ENCODE peak calls at places on chromosomes 4 and X, in eight cellular contexts. M is esophagus muscularis mucosa, T is psoas muscle, C is K562, B is stomach, Y is tibial artery, P is IMR-90, Z is testis. G is an unnamed sample. For H3K9me3 and H3K36me3, the result is how much of the 10 kb centered on the place peaks cover.

GRCh38 chr4:84965558-84966381 is 720 bp downstream of the WDFY3 start:
- DNase-seq in P (peak), T (peak), B (peak), Z (peak), C (peak), M (no peak), Y (peak), G (peak)

GRCh38 chr4:111512081-111512774 is 633.0 kb upstream of the FAM241A start:
- DNase-seq in C (no peak), T (no peak), P (peak), M (no peak), Y (no peak), B (no peak), Z (no peak), G (no peak)

GRCh38 chr4:98969813-98970212 is 25.7 kb upstream of the METAP1 start:
- DNase-seq in T (no peak), B (no peak), Y (no peak), M (no peak), C (no peak), P (no peak), Z (no peak), G (no peak)

GRCh38 chr4:23931489-23931830 is 41.6 kb upstream of the PPARGC1A start:
- DNase-seq in Z (no peak), M (no peak), C (no peak), P (no peak), B (no peak), Y (no peak), T (no peak), G (peak)

GRCh38 chrX:141220342-141221008 is 21.8 kb downstream of the SPANXC start:
- DNase-seq in B (no peak), T (no peak), C (no peak), Z (no peak), Y (no peak), P (peak), M (no peak), G (no peak)

GRCh38 chr4:146192060-146192459 is 16.5 kb downstream of the LSM6 start:
- DNase-seq in B (no peak), P (no peak), M (no peak), Z (peak), Y (no peak), C (no peak), T (no peak), G (no peak)

GRCh38 chr4:112704991-112705845 is 68.3 kb downstream of the LARP7 start:
- DNase-seq in Y (peak), B (peak), M (peak), T (peak), Z (peak), P (peak), C (no peak), G (peak)

GRCh38 chr4:61374612-61374920 is 174.4 kb downstream of the ADGRL3 start:
- DNase-seq in T (no peak), Y (no peak), P (peak), M (no peak), Z (no peak), C (no peak), B (no peak), G (no peak)

GRCh38 chr4:71229477-71230257 is 109.2 kb upstream of the SLC4A4 start:
- DNase-seq in Z (peak), P (peak), Y (peak), T (no peak), M (no peak), B (peak), C (peak), G (no peak)

GRCh38 chrX:2967998-2968909 is 38.1 kb upstream of the ARSH start:
- DNase-seq in M (no peak), T (no peak), P (peak), C (no peak), Z (peak), Y (no peak), B (no peak), G (no peak)

GRCh38 chrX:100768679-100769338 is 36.9 kb upstream of the SYTL4 start:
- DNase-seq in P (peak), Z (peak), Y (peak), M (peak), B (peak), T (peak), C (peak), G (peak)

GRCh38 chr4:158428242-158428641 is 93.4 kb upstream of the RXFP1 start:
- DNase-seq in Z (no peak), M (no peak), P (peak), T (no peak), Y (no peak), C (no peak), B (no peak), G (no peak)

GRCh38 chrX:107541244-107541643 is 87.1 kb upstream of the PRPS1 start:
- DNase-seq in Y (no peak), B (no peak), Z (no peak), P (peak), T (no peak), C (no peak), M (no peak), G (no peak)

GRCh38 chr4:177041356-177041755 is 248.6 kb upstream of the VEGFC start:
- DNase-seq in Z (no peak), C (no peak), M (no peak), B (no peak), P (no peak), Y (no peak), T (no peak), G (no peak)

GRCh38 chr4:7423391-7423790 is 11.3 kb downstream of the PSAPL1 start:
- DNase-seq in M (no peak), Z (no peak), Y (no peak), T (no peak), C (no peak), P (no peak), B (peak), G (no peak)

GRCh38 chr4:27011401-27011800 is 150.8 kb downstream of the STIM2 start:
- DNase-seq in T (no peak), B (no peak), Y (no peak), M (no peak), P (no peak), C (no peak), Z (no peak), G (no peak)

GRCh38 chrX:30620125-30620524 is 33.1 kb upstream of the GK start:
- DNase-seq in C (no peak), B (no peak), T (no peak), P (peak), M (no peak), Z (no peak), Y (peak), G (no peak)

DNA sequence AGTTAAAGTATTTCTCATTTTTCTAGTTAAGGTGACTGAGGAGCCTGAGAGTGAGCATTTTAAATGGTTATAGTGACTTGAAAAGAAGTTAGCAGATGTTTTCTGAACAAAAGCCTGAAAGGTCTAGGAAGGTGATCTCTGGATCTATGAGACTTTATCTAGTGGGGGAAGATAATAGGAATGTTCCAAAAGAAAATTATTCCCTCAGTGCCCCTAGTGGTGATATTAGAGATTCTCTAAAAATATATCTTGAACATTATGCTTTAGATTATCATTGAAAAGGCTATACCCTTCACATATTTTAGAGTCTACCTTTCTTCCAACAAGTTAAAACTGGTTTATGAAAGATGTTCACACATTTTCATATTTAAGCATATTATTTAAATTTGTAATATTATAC is 69.0 kb upstream of the SPANXN1 start:
- DNase-seq in Z (no peak), P (no peak), M (no peak), C (no peak), Y (no peak), T (no peak), B (no peak), G (no peak)
- H3K9me3 ChIP-seq in Z (under half), P (under half), M (under half), C (under half), Y (under half), T (under half), B (under half), G (under half)

GRCh38 chrX:42684062-42684461 is 93.9 kb downstream of the PPP1R2C start:
- DNase-seq in Z (no peak), B (no peak), M (no peak), P (no peak), C (no peak), Y (no peak), T (no peak), G (no peak)

GRCh38 chrX:42686296-42686695 is 91.7 kb downstream of the PPP1R2C start:
- DNase-seq in C (no peak), Y (no peak), Z (no peak), P (no peak), T (no peak), M (no peak), B (no peak), G (no peak)

GRCh38 chrX:42678133-42678532 is 99.8 kb downstream of the PPP1R2C start:
- DNase-seq in B (peak), C (no peak), Y (no peak), Z (peak), T (no peak), P (no peak), M (no peak), G (no peak)

GRCh38 chrX:42680651-42681050 is 97.3 kb downstream of the PPP1R2C start:
- DNase-seq in C (no peak), Z (peak), B (no peak), Y (peak), T (no peak), P (no peak), M (no peak), G (no peak)
- TF ChIP-seq CTCF in C (no peak), Z (no peak), B (no peak), Y (no peak), T (no peak), P (no peak), M (no peak), G (no peak)

DNA sequence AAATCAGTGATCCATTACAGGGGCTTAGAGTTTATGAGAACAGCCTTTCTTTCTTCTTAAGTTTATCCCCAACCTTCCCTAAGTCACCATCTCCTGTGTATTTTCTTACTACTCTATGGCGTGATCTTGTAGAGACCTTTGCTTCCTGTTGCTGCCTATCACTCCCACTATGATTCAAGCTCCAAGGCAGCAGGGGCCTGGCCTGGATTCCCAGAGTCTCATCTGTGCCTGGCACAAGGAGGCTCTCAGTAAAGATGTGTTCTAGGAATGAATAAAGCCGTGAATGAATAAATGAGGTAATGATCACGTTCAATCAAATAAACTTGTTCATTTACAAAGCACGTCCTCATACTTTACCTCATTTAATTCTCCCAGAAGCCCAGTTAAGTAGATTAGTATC is 45.4 kb downstream of the CC2D2A start:
- DNase-seq in Y (no peak), P (peak), T (no peak), C (no peak), M (no peak), B (no peak), Z (no peak), G (no peak)
- H3K36me3 ChIP-seq in Y (half or more), P (under half), T (under half), C (under half), M (half or more), B (under half), Z (under half), G (under half)

DNA sequence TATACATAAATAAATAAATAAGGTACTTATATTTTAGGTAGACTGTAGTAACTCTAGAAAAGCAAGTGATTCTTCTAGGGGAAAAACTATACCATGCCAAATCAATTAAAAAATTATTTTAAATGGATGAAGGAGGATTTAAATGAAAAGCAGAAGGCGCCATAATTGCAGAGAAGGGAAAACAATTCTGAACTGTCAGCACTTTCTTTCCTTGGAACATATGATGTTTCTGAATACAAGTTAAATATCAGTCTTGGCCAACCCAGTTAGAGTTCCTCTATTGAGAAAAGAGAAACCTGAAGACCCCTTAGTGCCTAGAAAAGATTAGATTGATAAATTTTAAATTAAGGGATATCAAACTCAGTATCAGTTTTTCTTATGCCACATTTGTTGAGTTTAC is 75.8 kb downstream of the ADAM29 start:
- DNase-seq in Y (no peak), Z (no peak), P (no peak), B (no peak), T (no peak), C (no peak), M (no peak), G (no peak)
- H3K9me3 ChIP-seq in Y (under half), Z (under half), P (under half), B (under half), T (under half), C (under half), M (under half), G (under half)

DNA sequence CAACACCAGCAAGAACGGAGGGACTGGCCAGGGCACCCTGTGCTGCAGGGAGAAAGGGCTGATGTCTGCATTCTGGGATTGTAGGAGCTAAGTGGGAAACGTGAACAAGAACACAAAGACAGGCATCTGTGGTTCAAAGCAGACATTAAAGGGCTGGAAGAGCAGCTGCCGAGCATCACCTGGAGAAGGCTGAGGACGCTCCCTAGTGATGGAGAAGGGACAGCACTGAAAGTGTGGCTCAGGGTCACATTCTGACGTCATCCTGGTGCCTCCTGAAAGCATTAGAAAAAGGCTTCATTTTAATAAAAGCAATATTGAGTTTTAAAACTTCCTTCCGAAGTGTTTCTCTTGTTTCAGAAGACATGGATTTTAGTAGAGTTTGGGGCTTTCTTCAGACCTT is 62.3 kb downstream of the CLDN22 start:
- DNase-seq in M (no peak), B (no peak), C (peak), Z (no peak), Y (no peak), T (no peak), P (no peak), G (no peak)
- TF ChIP-seq CTCF in M (no peak), B (no peak), C (peak), Z (no peak), Y (no peak), T (no peak), P (no peak), G (no peak)

G was measured in mucosa of descending colon.